ENCODE peak calls at places on chromosomes 1 and 21, in six cellular contexts. N, S, W, T, K and E are unnamed samples.
A peak's percentile ranks its signal among the peaks of the same experiment; 100 is the strongest.

GRCh38 chr1:217907504-217907903 is 276.4 kb downstream of the SPATA17 start:
- DNase-seq in K (peak; percentile 62), W (peak; percentile 50), S (peak; percentile 15), T (no peak), N (no peak), E (peak; percentile 4)

GRCh38 chr21:17461014-17461413 is 51.8 kb upstream of the CXADR start:
- DNase-seq in N (no peak), T (no peak), W (peak; percentile 72), K (peak; percentile 93), S (peak; percentile 90), E (peak; percentile 84)

GRCh38 chr1:208243851-208244583 is at the start of gene PLXNA2:
- DNase-seq in S (peak; percentile 67), N (peak; percentile 53), T (peak; percentile 38), K (peak; percentile 43), W (peak; percentile 87), E (peak; percentile 49)

GRCh38 chr21:15006594-15007230 is 58.1 kb downstream of the NRIP1 start:
- DNase-seq in T (no peak), N (no peak), S (no peak), W (no peak), K (no peak), E (no peak)

GRCh38 chr21:34351786-34352241 is 12.0 kb upstream of the KCNE2 start:
- DNase-seq in S (peak; percentile 42), N (peak; percentile 68), T (peak; percentile 41), K (peak; percentile 17), W (peak; percentile 27), E (peak; percentile 34)

GRCh38 chr1:214280386-214281029 is 451 bp upstream of the SMYD2 start:
- DNase-seq in W (peak; percentile 40), T (no peak), N (peak; percentile 28), K (peak; percentile 43), S (peak; percentile 50), E (peak; percentile 34)

GRCh38 chr1:197933647-197934046 is 16.5 kb downstream of the LHX9 start:
- DNase-seq in T (no peak), S (no peak), N (no peak), K (no peak), W (no peak), E (no peak)

GRCh38 chr1:212471891-212472675 is 39.4 kb downstream of the NENF start:
- DNase-seq in K (no peak), T (no peak), W (no peak), N (no peak), S (no peak), E (no peak)

GRCh38 chr21:17612565-17613241 is at the start of gene BTG3:
- DNase-seq in W (peak; percentile 78), N (peak; percentile 95), S (peak; percentile 81), K (peak; percentile 68), T (no peak), E (peak; percentile 37)

GRCh38 chr1:25031966-25032667 is 102.0 kb upstream of the RUNX3 start:
- DNase-seq in T (peak; percentile 96), S (peak; percentile 77), N (peak; percentile 73), K (peak; percentile 39), W (peak; percentile 87), E (peak; percentile 9)

GRCh38 chr1:117499071-117499470 is 106.8 kb upstream of the TENT5C start:
- DNase-seq in N (no peak), S (no peak), T (no peak), W (no peak), K (no peak), E (no peak)

GRCh38 chr1:114482585-114482984 is 28.4 kb downstream of the TRIM33 start:
- DNase-seq in N (peak; percentile 33), K (no peak), W (peak; percentile 74), T (no peak), S (no peak), E (no peak)

GRCh38 chr21:45026833-45027232 is 47.5 kb upstream of the ADARB1 start:
- DNase-seq in T (no peak), K (no peak), N (no peak), W (no peak), S (no peak), E (no peak)
- TF ChIP-seq CTCF in T (no peak), K (no peak), N (no peak), W (no peak), S (no peak), E (no peak)

GRCh38 chr1:229114315-229114714 is 156.6 kb upstream of the RAB4A start:
- DNase-seq in S (peak; percentile 10), T (no peak), N (no peak), K (no peak), W (no peak), E (no peak)
- TF ChIP-seq CTCF in S (no peak), T (no peak), N (no peak), K (no peak), W (no peak), E (no peak)

GRCh38 chr1:205229399-205229861 is 1.7 kb downstream of the TMCC2 start:
- DNase-seq in T (no peak), K (peak; percentile 43), W (peak; percentile 71), N (peak; percentile 87), S (peak; percentile 36), E (peak; percentile 26)
- TF ChIP-seq CTCF in T (peak; percentile 47), K (peak; percentile 24), W (peak; percentile 35), N (peak; percentile 42), S (no peak), E (no peak)

DNA sequence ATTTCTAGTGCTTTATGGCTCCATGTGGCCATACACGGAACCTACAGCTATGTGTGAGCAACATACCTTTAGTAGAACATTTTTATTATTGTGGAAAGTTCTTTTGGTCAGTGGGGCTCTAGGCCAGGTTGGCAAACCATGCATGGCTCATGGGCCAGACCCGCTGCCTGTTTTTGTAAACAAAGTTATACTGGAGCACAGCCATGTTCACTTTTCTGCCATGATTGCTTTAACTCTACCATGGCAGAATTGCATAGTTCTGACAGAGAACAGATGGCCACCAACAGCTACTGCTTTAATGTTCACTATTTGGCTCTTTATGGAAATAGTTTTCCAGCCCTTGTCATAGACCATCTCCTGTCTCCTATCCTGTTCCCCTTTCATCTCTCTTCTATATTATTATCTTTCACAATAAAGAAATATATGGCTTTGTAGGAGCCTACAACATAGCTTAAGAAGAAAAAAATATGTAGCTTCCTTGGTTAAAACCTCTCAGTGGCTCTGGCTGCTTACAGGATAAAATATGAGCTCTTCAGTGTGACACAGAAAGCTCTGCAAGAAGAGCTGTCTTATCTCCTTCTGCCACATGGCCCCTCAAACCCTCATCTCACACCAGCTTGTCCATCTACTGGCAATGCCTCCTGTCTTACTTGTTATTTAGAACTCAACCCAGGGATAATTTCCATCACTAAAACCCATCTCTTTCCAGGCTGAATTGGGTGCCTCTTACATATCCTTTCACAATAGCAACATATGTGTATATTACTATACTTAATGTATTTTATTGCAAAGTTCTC is 54.6 kb upstream of the RWDD3 start:
- DNase-seq in N (no peak), K (no peak), W (no peak), S (no peak), T (no peak), E (no peak)
- TF ChIP-seq CTCF in N (no peak), K (no peak), W (no peak), S (no peak), T (no peak), E (no peak)

DNA sequence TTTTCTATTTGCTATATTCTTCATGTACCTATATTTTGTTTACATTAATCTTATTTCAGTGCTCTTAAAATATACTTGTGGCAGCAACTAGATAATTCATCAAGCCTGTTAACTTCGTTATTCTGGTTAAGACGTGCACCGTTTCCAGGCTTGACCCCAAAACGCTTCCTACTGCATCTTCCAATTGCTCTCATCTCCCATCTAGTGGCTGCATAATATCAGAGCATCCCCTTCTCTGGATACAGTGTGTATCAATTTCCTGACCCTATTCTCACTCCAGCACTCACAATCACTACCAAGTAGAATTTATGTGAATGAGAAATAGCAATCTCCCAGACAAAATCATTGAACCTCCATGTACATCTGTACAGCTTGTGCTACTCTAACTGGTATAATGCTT is 1280.3 kb upstream of the B3GALT2 start:
- DNase-seq in T (no peak), N (no peak), W (peak; percentile 10), S (peak; percentile 3), K (no peak), E (no peak)
- TF ChIP-seq CTCF in T (peak; percentile 23), N (no peak), W (peak; percentile 28), S (peak; percentile 31), K (no peak), E (peak; percentile 52)

GRCh38 chr1:46181343-46182260 is 5.3 kb upstream of the P3R3URF start:
- DNase-seq in T (no peak), K (peak; percentile 57), S (peak; percentile 31), N (no peak), W (peak; percentile 82), E (peak; percentile 37)

GRCh38 chr1:46176211-46176865 is at the start of gene P3R3URF:
- DNase-seq in S (no peak), T (no peak), K (no peak), W (no peak), N (no peak), E (no peak)

GRCh38 chr1:46183119-46183842 is 7.0 kb upstream of the P3R3URF start:
- DNase-seq in W (peak; percentile 99), S (peak; percentile 83), T (peak; percentile 100), N (no peak), K (peak; percentile 96), E (peak; percentile 96)

GRCh38 chr1:46179138-46180081 is 3.1 kb upstream of the P3R3URF start:
- DNase-seq in S (peak; percentile 89), N (peak; percentile 81), T (no peak), W (peak; percentile 88), K (peak; percentile 86), E (peak; percentile 78)

DNA sequence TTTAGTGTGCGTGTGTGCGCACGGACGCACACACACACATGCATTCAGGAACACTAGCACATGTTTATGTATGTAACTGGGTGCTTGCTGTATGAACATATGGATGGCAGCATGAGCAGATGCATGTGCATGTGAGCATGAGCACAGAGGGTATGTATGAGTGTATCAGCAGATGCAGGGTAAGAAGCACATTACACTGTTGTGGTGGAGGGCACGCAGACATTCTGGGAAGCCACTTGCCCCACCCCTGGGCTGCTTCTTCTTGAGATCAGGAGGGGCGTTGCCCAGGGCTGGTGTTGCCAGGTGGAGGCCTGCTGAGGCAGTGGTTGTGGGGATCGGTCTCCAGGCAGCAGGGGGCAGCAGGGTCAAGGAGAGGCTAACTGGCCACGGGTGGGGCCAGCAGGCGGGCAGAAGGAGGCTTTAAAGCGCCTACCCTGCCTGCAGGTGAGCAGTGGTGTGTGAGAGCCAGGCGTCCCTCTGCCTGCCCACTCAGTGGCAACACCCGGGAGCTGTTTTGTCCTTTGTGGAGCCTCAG is 3.9 kb upstream of the P3R3URF start:
- DNase-seq in W (peak; percentile 75), S (no peak), K (no peak), T (no peak), N (no peak), E (no peak)
- TF ChIP-seq CTCF in W (peak; percentile 42), S (no peak), K (no peak), T (peak; percentile 56), N (peak; percentile 28), E (no peak)

DNA sequence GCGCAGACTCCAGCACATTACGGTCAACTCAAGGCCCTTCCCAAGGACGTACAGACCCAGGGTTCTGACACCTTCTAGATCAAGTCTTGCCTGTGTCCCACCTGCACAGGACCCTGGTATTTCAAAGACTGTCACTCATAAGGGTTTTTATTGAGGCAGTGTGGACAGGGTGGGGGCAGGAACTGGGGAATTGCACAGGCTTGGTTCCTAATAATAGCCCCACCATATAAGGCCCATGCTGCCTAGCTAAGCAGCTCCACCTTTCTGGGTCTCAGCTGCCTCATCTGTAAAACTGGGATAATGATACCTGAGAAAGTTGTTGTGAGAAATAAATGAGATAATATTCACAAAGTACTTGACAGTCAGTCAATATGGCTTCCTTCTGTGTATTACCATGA is 55.3 kb upstream of the PUM1 start:
- DNase-seq in W (no peak), K (no peak), S (no peak), N (no peak), T (no peak), E (no peak)
- TF ChIP-seq CTCF in W (no peak), K (no peak), S (no peak), N (no peak), T (no peak), E (no peak)

GRCh38 chr1:159835862-159836518 is 9.3 kb downstream of the SLAMF8 start:
- DNase-seq in N (no peak), T (no peak), W (no peak), K (peak; percentile 32), S (peak; percentile 24), E (no peak)
- TF ChIP-seq CTCF in N (no peak), T (no peak), W (no peak), K (peak; percentile 19), S (peak; percentile 28), E (no peak)